ENCODE peak calls at places on chromosomes 4 and X, in eight cellular contexts. One of them, this sample, is unnamed.

GRCh38 chr4:73866236-73866635 is 3.0 kb upstream of the CXCL1 start:
- DNase-seq in psoas muscle: no peak
- DNase-seq in stomach: no peak
- DNase-seq in adrenal gland: no peak
- DNase-seq in CD8-positive, alpha-beta T cell: no peak
- DNase-seq in astrocyte: no peak
- DNase-seq in brain microvascular endothelial cell: no peak
- DNase-seq in GM12878: no peak
- DNase-seq in this sample: no peak

GRCh38 chrX:129642641-129643040 is 12.1 kb downstream of the APLN start:
- DNase-seq in psoas muscle: no peak
- DNase-seq in stomach: no peak
- DNase-seq in adrenal gland: no peak
- DNase-seq in CD8-positive, alpha-beta T cell: no peak
- DNase-seq in astrocyte: no peak
- DNase-seq in brain microvascular endothelial cell: no peak
- DNase-seq in GM12878: no peak
- DNase-seq in this sample: no peak

GRCh38 chr4:139554726-139555072 is 1.3 kb downstream of the SETD7 start:
- DNase-seq in psoas muscle: no peak
- DNase-seq in stomach: no peak
- DNase-seq in adrenal gland: no peak
- DNase-seq in CD8-positive, alpha-beta T cell: no peak
- DNase-seq in astrocyte: no peak
- DNase-seq in brain microvascular endothelial cell: no peak
- DNase-seq in GM12878: no peak
- DNase-seq in this sample: no peak

GRCh38 chr4:11685481-11685880 is 256.8 kb upstream of the HS3ST1 start:
- DNase-seq in psoas muscle: no peak
- DNase-seq in stomach: no peak
- DNase-seq in adrenal gland: no peak
- DNase-seq in CD8-positive, alpha-beta T cell: no peak
- DNase-seq in astrocyte: no peak
- DNase-seq in brain microvascular endothelial cell: no peak
- DNase-seq in GM12878: no peak
- DNase-seq in this sample: no peak

GRCh38 chr4:177117256-177117655 is 192.4 kb upstream of the NEIL3 start:
- DNase-seq in psoas muscle: no peak
- DNase-seq in stomach: no peak
- DNase-seq in adrenal gland: no peak
- DNase-seq in CD8-positive, alpha-beta T cell: no peak
- DNase-seq in astrocyte: peak
- DNase-seq in brain microvascular endothelial cell: no peak
- DNase-seq in GM12878: no peak
- DNase-seq in this sample: no peak

GRCh38 chr4:71860643-71861042 is 76.8 kb upstream of the GC start:
- DNase-seq in psoas muscle: no peak
- DNase-seq in stomach: no peak
- DNase-seq in adrenal gland: no peak
- DNase-seq in CD8-positive, alpha-beta T cell: no peak
- DNase-seq in astrocyte: no peak
- DNase-seq in brain microvascular endothelial cell: no peak
- DNase-seq in GM12878: no peak
- DNase-seq in this sample: no peak

GRCh38 chr4:25767877-25768475 is 94.8 kb downstream of the SEL1L3 start:
- DNase-seq in psoas muscle: peak
- DNase-seq in stomach: peak
- DNase-seq in adrenal gland: peak
- DNase-seq in CD8-positive, alpha-beta T cell: no peak
- DNase-seq in astrocyte: peak
- DNase-seq in brain microvascular endothelial cell: peak
- DNase-seq in GM12878: no peak
- DNase-seq in this sample: peak

GRCh38 chr4:106996490-106996889 is 39.6 kb downstream of the DKK2 start:
- DNase-seq in psoas muscle: no peak
- DNase-seq in stomach: no peak
- DNase-seq in adrenal gland: no peak
- DNase-seq in CD8-positive, alpha-beta T cell: no peak
- DNase-seq in astrocyte: no peak
- DNase-seq in brain microvascular endothelial cell: no peak
- DNase-seq in GM12878: no peak
- DNase-seq in this sample: no peak

GRCh38 chrX:48468247-48468671 is 1.8 kb downstream of the SLC38A5 start:
- DNase-seq in psoas muscle: no peak
- DNase-seq in stomach: peak
- DNase-seq in adrenal gland: no peak
- DNase-seq in CD8-positive, alpha-beta T cell: no peak
- DNase-seq in astrocyte: no peak
- DNase-seq in brain microvascular endothelial cell: no peak
- DNase-seq in GM12878: no peak
- DNase-seq in this sample: no peak

GRCh38 chr4:157265281-157265680 is 44.8 kb downstream of the GRIA2 start:
- DNase-seq in psoas muscle: no peak
- DNase-seq in stomach: peak
- DNase-seq in adrenal gland: no peak
- DNase-seq in CD8-positive, alpha-beta T cell: no peak
- DNase-seq in astrocyte: peak
- DNase-seq in brain microvascular endothelial cell: peak
- DNase-seq in GM12878: no peak
- DNase-seq in this sample: no peak

GRCh38 chr4:145782756-145783155 is 102.8 kb downstream of the C4orf51 start:
- DNase-seq in psoas muscle: no peak
- DNase-seq in stomach: no peak
- DNase-seq in adrenal gland: no peak
- DNase-seq in CD8-positive, alpha-beta T cell: no peak
- DNase-seq in astrocyte: no peak
- DNase-seq in brain microvascular endothelial cell: peak
- DNase-seq in GM12878: no peak
- DNase-seq in this sample: no peak

GRCh38 chrX:149185087-149185486 is 320.0 kb downstream of the IDS start:
- DNase-seq in psoas muscle: no peak
- DNase-seq in stomach: no peak
- DNase-seq in adrenal gland: no peak
- DNase-seq in CD8-positive, alpha-beta T cell: no peak
- DNase-seq in astrocyte: no peak
- DNase-seq in brain microvascular endothelial cell: no peak
- DNase-seq in GM12878: no peak
- DNase-seq in this sample: peak

GRCh38 chr4:174631901-174632758 is 109.8 kb upstream of the HPGD start:
- DNase-seq in psoas muscle: no peak
- DNase-seq in stomach: no peak
- DNase-seq in adrenal gland: no peak
- DNase-seq in CD8-positive, alpha-beta T cell: no peak
- DNase-seq in astrocyte: peak
- DNase-seq in brain microvascular endothelial cell: peak
- DNase-seq in GM12878: no peak
- DNase-seq in this sample: peak

GRCh38 chr4:153143527-153144348 is 60.5 kb upstream of the TRIM2 start:
- DNase-seq in psoas muscle: no peak
- DNase-seq in stomach: peak
- DNase-seq in adrenal gland: no peak
- DNase-seq in CD8-positive, alpha-beta T cell: no peak
- DNase-seq in astrocyte: peak
- DNase-seq in brain microvascular endothelial cell: no peak
- DNase-seq in GM12878: no peak
- DNase-seq in this sample: peak

GRCh38 chrX:102739642-102740041 is 19.1 kb downstream of the GPRASP3 start:
- DNase-seq in psoas muscle: no peak
- DNase-seq in stomach: no peak
- DNase-seq in adrenal gland: no peak
- DNase-seq in CD8-positive, alpha-beta T cell: no peak
- DNase-seq in astrocyte: no peak
- DNase-seq in brain microvascular endothelial cell: peak
- DNase-seq in GM12878: no peak
- DNase-seq in this sample: peak

GRCh38 chr4:25098964-25099843 is 61.0 kb downstream of the SEPSECS start:
- DNase-seq in psoas muscle: peak
- DNase-seq in stomach: peak
- DNase-seq in adrenal gland: peak
- DNase-seq in CD8-positive, alpha-beta T cell: no peak
- DNase-seq in astrocyte: peak
- DNase-seq in brain microvascular endothelial cell: peak
- DNase-seq in GM12878: no peak
- DNase-seq in this sample: peak

GRCh38 chr4:113684534-113685091 is 76.9 kb downstream of the CAMK2D start:
- DNase-seq in psoas muscle: peak
- DNase-seq in stomach: peak
- DNase-seq in adrenal gland: peak
- DNase-seq in CD8-positive, alpha-beta T cell: no peak
- DNase-seq in astrocyte: peak
- DNase-seq in brain microvascular endothelial cell: peak
- DNase-seq in GM12878: no peak
- DNase-seq in this sample: peak

GRCh38 chr4:80077639-80078038 is 4.6 kb upstream of the ANTXR2 start:
- DNase-seq in psoas muscle: no peak
- DNase-seq in stomach: no peak
- DNase-seq in adrenal gland: no peak
- DNase-seq in CD8-positive, alpha-beta T cell: no peak
- DNase-seq in astrocyte: peak
- DNase-seq in brain microvascular endothelial cell: peak
- DNase-seq in GM12878: no peak
- DNase-seq in this sample: no peak

GRCh38 chr4:140857111-140857510 is 100.9 kb upstream of the TBC1D9 start:
- DNase-seq in psoas muscle: no peak
- DNase-seq in stomach: no peak
- DNase-seq in adrenal gland: no peak
- DNase-seq in CD8-positive, alpha-beta T cell: no peak
- DNase-seq in astrocyte: peak
- DNase-seq in brain microvascular endothelial cell: no peak
- DNase-seq in GM12878: no peak
- DNase-seq in this sample: no peak

GRCh38 chr4:11426716-11427115 is 2.0 kb downstream of the HS3ST1 start:
- DNase-seq in psoas muscle: no peak
- DNase-seq in stomach: no peak
- DNase-seq in adrenal gland: no peak
- DNase-seq in CD8-positive, alpha-beta T cell: no peak
- DNase-seq in astrocyte: no peak
- DNase-seq in brain microvascular endothelial cell: no peak
- DNase-seq in GM12878: no peak
- DNase-seq in this sample: peak

GRCh38 chrX:10569946-10570345 is 50.4 kb downstream of the MID1 start:
- DNase-seq in psoas muscle: no peak
- DNase-seq in stomach: no peak
- DNase-seq in adrenal gland: no peak
- DNase-seq in CD8-positive, alpha-beta T cell: no peak
- DNase-seq in astrocyte: peak
- DNase-seq in brain microvascular endothelial cell: peak
- DNase-seq in GM12878: no peak
- DNase-seq in this sample: peak

GRCh38 chr4:172521680-172522079 is 646.9 kb upstream of the GALNT7 start:
- DNase-seq in psoas muscle: no peak
- DNase-seq in stomach: no peak
- DNase-seq in adrenal gland: no peak
- DNase-seq in CD8-positive, alpha-beta T cell: no peak
- DNase-seq in astrocyte: no peak
- DNase-seq in brain microvascular endothelial cell: no peak
- DNase-seq in GM12878: no peak
- DNase-seq in this sample: no peak

GRCh38 chr4:1167244-1167949 is 5.0 kb downstream of the SPON2 start:
- DNase-seq in psoas muscle: peak
- DNase-seq in stomach: peak
- DNase-seq in adrenal gland: peak
- DNase-seq in CD8-positive, alpha-beta T cell: peak
- DNase-seq in astrocyte: peak
- DNase-seq in brain microvascular endothelial cell: peak
- DNase-seq in GM12878: peak
- DNase-seq in this sample: peak
- H3K27ac ChIP-seq in psoas muscle: no peak
- H3K27ac ChIP-seq in stomach: peak
- H3K27ac ChIP-seq in adrenal gland: no peak
- H3K27ac ChIP-seq in CD8-positive, alpha-beta T cell: peak
- H3K27ac ChIP-seq in astrocyte: peak
- H3K27ac ChIP-seq in brain microvascular endothelial cell: peak
- H3K27ac ChIP-seq in GM12878: peak
- H3K27ac ChIP-seq in this sample: no peak

GRCh38 chrX:15359701-15360100 is 24.4 kb upstream of the PIGA start:
- DNase-seq in psoas muscle: no peak
- DNase-seq in stomach: no peak
- DNase-seq in adrenal gland: no peak
- DNase-seq in CD8-positive, alpha-beta T cell: no peak
- DNase-seq in astrocyte: no peak
- DNase-seq in brain microvascular endothelial cell: no peak
- DNase-seq in GM12878: no peak
- DNase-seq in this sample: no peak
- H3K4me3 ChIP-seq in psoas muscle: no peak
- H3K4me3 ChIP-seq in stomach: no peak
- H3K4me3 ChIP-seq in adrenal gland: no peak
- H3K4me3 ChIP-seq in CD8-positive, alpha-beta T cell: no peak
- H3K4me3 ChIP-seq in astrocyte: no peak
- H3K4me3 ChIP-seq in brain microvascular endothelial cell: no peak
- H3K4me3 ChIP-seq in GM12878: no peak
- H3K4me3 ChIP-seq in this sample: no peak

DNA sequence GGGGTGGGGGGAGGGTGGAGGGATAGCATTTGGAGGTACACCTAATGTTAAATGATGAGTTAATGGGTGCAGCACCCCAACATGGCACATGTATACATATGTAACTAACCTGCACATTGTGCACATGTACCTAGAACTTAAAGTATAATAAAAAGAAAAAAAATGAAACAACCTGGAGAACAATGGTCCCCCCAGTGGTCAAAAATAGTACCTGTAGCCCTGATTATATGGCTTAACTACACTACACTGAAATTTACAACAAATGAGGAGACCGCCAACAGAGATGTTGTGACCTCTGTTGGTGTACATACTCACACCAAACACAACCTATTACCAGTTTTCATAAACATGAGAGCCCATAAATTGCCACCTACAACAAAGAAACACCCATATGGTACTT is 7.3 kb upstream of the MAGEE1 start:
- DNase-seq in psoas muscle: no peak
- DNase-seq in stomach: no peak
- DNase-seq in adrenal gland: no peak
- DNase-seq in CD8-positive, alpha-beta T cell: no peak
- DNase-seq in astrocyte: no peak
- DNase-seq in brain microvascular endothelial cell: no peak
- DNase-seq in GM12878: no peak
- DNase-seq in this sample: no peak
- TF ChIP-seq CTCF in psoas muscle: no peak
- TF ChIP-seq CTCF in stomach: no peak
- TF ChIP-seq CTCF in adrenal gland: peak
- TF ChIP-seq CTCF in CD8-positive, alpha-beta T cell: peak
- TF ChIP-seq CTCF in astrocyte: no peak
- TF ChIP-seq CTCF in brain microvascular endothelial cell: no peak
- TF ChIP-seq CTCF in GM12878: no peak
- TF ChIP-seq CTCF in this sample: no peak

GRCh38 chr4:2931765-2932560 is 31.2 kb downstream of the NOP14 start:
- DNase-seq in psoas muscle: peak
- DNase-seq in stomach: peak
- DNase-seq in adrenal gland: peak
- DNase-seq in CD8-positive, alpha-beta T cell: peak
- DNase-seq in astrocyte: no peak
- DNase-seq in brain microvascular endothelial cell: no peak
- DNase-seq in GM12878: peak
- DNase-seq in this sample: no peak
- H3K27ac ChIP-seq in psoas muscle: peak
- H3K27ac ChIP-seq in stomach: peak
- H3K27ac ChIP-seq in adrenal gland: no peak
- H3K27ac ChIP-seq in CD8-positive, alpha-beta T cell: peak
- H3K27ac ChIP-seq in astrocyte: no peak
- H3K27ac ChIP-seq in brain microvascular endothelial cell: no peak
- H3K27ac ChIP-seq in GM12878: peak
- H3K27ac ChIP-seq in this sample: peak